ENCODE peak calls at places on chromosomes 5 and 9, in ten cellular contexts. One of them, this sample, is unnamed.
A peak's percentile ranks its signal among the peaks of the same experiment; 100 is the strongest.

GRCh38 chr5:170623576-170624181 is 119.9 kb downstream of the KCNIP1 start:
- DNase-seq in stimulated activated CD8-positive, alpha-beta memory T cell treated with anti-CD3 and anti-CD28 coated beads, Interleukin-15, amount 100 ng/mL, for 1 hour: no peak
- DNase-seq in GM20000: no peak
- DNase-seq in left kidney: peak; percentile 77
- DNase-seq in GM13977: peak; percentile 56
- DNase-seq in stimulated activated effector memory CD8-positive, alpha-beta T cell treated with anti-CD3 and anti-CD28 coated beads, Interleukin-12 subunit alpha, Interleukin-12 subunit beta, amount 100 ng/mL, for 72 hours: no peak
- DNase-seq in activated CD4-positive, alpha-beta T cell treated with anti-CD3 and anti-CD28 coated beads, Interleukin-2, amount 10 ng/mL, durations not matched to agents 24 days and 14 days: peak; percentile 69
- DNase-seq in astrocyte of the cerebellum: peak; percentile 52
- DNase-seq in T-cell: no peak
- DNase-seq in NCI-H345: peak; percentile 34
- DNase-seq in this sample: peak; percentile 88

GRCh38 chr5:62538017-62538942 is 40.3 kb upstream of the LRRC70 start:
- DNase-seq in stimulated activated CD8-positive, alpha-beta memory T cell treated with anti-CD3 and anti-CD28 coated beads, Interleukin-15, amount 100 ng/mL, for 1 hour: no peak
- DNase-seq in stimulated activated effector memory CD8-positive, alpha-beta T cell treated with anti-CD3 and anti-CD28 coated beads, Interleukin-12 subunit alpha, Interleukin-12 subunit beta, amount 100 ng/mL, for 72 hours: no peak
- DNase-seq in NCI-H345: no peak
- DNase-seq in left kidney: no peak
- DNase-seq in astrocyte of the cerebellum: peak; percentile 2
- DNase-seq in GM20000: no peak
- DNase-seq in T-cell: no peak
- DNase-seq in GM13977: no peak
- DNase-seq in activated CD4-positive, alpha-beta T cell treated with anti-CD3 and anti-CD28 coated beads, Interleukin-2, amount 10 ng/mL, durations not matched to agents 24 days and 14 days: no peak
- DNase-seq in this sample: peak; percentile 43

GRCh38 chr5:118923295-118924005 is 64.9 kb downstream of the DTWD2 start:
- DNase-seq in left kidney: no peak
- DNase-seq in astrocyte of the cerebellum: no peak
- DNase-seq in activated CD4-positive, alpha-beta T cell treated with anti-CD3 and anti-CD28 coated beads, Interleukin-2, amount 10 ng/mL, durations not matched to agents 24 days and 14 days: no peak
- DNase-seq in NCI-H345: no peak
- DNase-seq in GM13977: no peak
- DNase-seq in T-cell: no peak
- DNase-seq in GM20000: no peak
- DNase-seq in stimulated activated effector memory CD8-positive, alpha-beta T cell treated with anti-CD3 and anti-CD28 coated beads, Interleukin-12 subunit alpha, Interleukin-12 subunit beta, amount 100 ng/mL, for 72 hours: no peak
- DNase-seq in stimulated activated CD8-positive, alpha-beta memory T cell treated with anti-CD3 and anti-CD28 coated beads, Interleukin-15, amount 100 ng/mL, for 1 hour: no peak
- DNase-seq in this sample: no peak

GRCh38 chr9:34636791-34637355 is 714 bp downstream of the SIGMAR1 start:
- DNase-seq in stimulated activated CD8-positive, alpha-beta memory T cell treated with anti-CD3 and anti-CD28 coated beads, Interleukin-15, amount 100 ng/mL, for 1 hour: no peak
- DNase-seq in activated CD4-positive, alpha-beta T cell treated with anti-CD3 and anti-CD28 coated beads, Interleukin-2, amount 10 ng/mL, durations not matched to agents 24 days and 14 days: no peak
- DNase-seq in stimulated activated effector memory CD8-positive, alpha-beta T cell treated with anti-CD3 and anti-CD28 coated beads, Interleukin-12 subunit alpha, Interleukin-12 subunit beta, amount 100 ng/mL, for 72 hours: peak; percentile 68
- DNase-seq in left kidney: no peak
- DNase-seq in GM13977: no peak
- DNase-seq in NCI-H345: no peak
- DNase-seq in T-cell: no peak
- DNase-seq in GM20000: no peak
- DNase-seq in astrocyte of the cerebellum: no peak
- DNase-seq in this sample: peak; percentile 62

GRCh38 chr9:110125763-110126351 is 82.1 kb downstream of the C9orf152 start:
- DNase-seq in GM20000: no peak
- DNase-seq in stimulated activated effector memory CD8-positive, alpha-beta T cell treated with anti-CD3 and anti-CD28 coated beads, Interleukin-12 subunit alpha, Interleukin-12 subunit beta, amount 100 ng/mL, for 72 hours: no peak
- DNase-seq in T-cell: no peak
- DNase-seq in stimulated activated CD8-positive, alpha-beta memory T cell treated with anti-CD3 and anti-CD28 coated beads, Interleukin-15, amount 100 ng/mL, for 1 hour: no peak
- DNase-seq in left kidney: no peak
- DNase-seq in astrocyte of the cerebellum: no peak
- DNase-seq in NCI-H345: no peak
- DNase-seq in activated CD4-positive, alpha-beta T cell treated with anti-CD3 and anti-CD28 coated beads, Interleukin-2, amount 10 ng/mL, durations not matched to agents 24 days and 14 days: peak; percentile 59
- DNase-seq in GM13977: no peak
- DNase-seq in this sample: no peak

GRCh38 chr5:135193213-135194125 is 159.4 kb upstream of the PITX1 start:
- DNase-seq in T-cell: no peak
- DNase-seq in GM13977: no peak
- DNase-seq in astrocyte of the cerebellum: no peak
- DNase-seq in GM20000: no peak
- DNase-seq in left kidney: no peak
- DNase-seq in NCI-H345: no peak
- DNase-seq in activated CD4-positive, alpha-beta T cell treated with anti-CD3 and anti-CD28 coated beads, Interleukin-2, amount 10 ng/mL, durations not matched to agents 24 days and 14 days: no peak
- DNase-seq in stimulated activated effector memory CD8-positive, alpha-beta T cell treated with anti-CD3 and anti-CD28 coated beads, Interleukin-12 subunit alpha, Interleukin-12 subunit beta, amount 100 ng/mL, for 72 hours: no peak
- DNase-seq in stimulated activated CD8-positive, alpha-beta memory T cell treated with anti-CD3 and anti-CD28 coated beads, Interleukin-15, amount 100 ng/mL, for 1 hour: no peak
- DNase-seq in this sample: no peak

GRCh38 chr9:38153152-38153909 is 84.3 kb upstream of the SHB start:
- DNase-seq in GM13977: no peak
- DNase-seq in astrocyte of the cerebellum: no peak
- DNase-seq in GM20000: no peak
- DNase-seq in NCI-H345: no peak
- DNase-seq in T-cell: no peak
- DNase-seq in left kidney: no peak
- DNase-seq in activated CD4-positive, alpha-beta T cell treated with anti-CD3 and anti-CD28 coated beads, Interleukin-2, amount 10 ng/mL, durations not matched to agents 24 days and 14 days: no peak
- DNase-seq in stimulated activated effector memory CD8-positive, alpha-beta T cell treated with anti-CD3 and anti-CD28 coated beads, Interleukin-12 subunit alpha, Interleukin-12 subunit beta, amount 100 ng/mL, for 72 hours: no peak
- DNase-seq in stimulated activated CD8-positive, alpha-beta memory T cell treated with anti-CD3 and anti-CD28 coated beads, Interleukin-15, amount 100 ng/mL, for 1 hour: no peak
- DNase-seq in this sample: no peak

GRCh38 chr9:8832956-8833355 is 1033.4 kb upstream of the DMAC1 start:
- DNase-seq in T-cell: no peak
- DNase-seq in NCI-H345: no peak
- DNase-seq in stimulated activated CD8-positive, alpha-beta memory T cell treated with anti-CD3 and anti-CD28 coated beads, Interleukin-15, amount 100 ng/mL, for 1 hour: no peak
- DNase-seq in GM13977: no peak
- DNase-seq in left kidney: no peak
- DNase-seq in astrocyte of the cerebellum: no peak
- DNase-seq in activated CD4-positive, alpha-beta T cell treated with anti-CD3 and anti-CD28 coated beads, Interleukin-2, amount 10 ng/mL, durations not matched to agents 24 days and 14 days: no peak
- DNase-seq in stimulated activated effector memory CD8-positive, alpha-beta T cell treated with anti-CD3 and anti-CD28 coated beads, Interleukin-12 subunit alpha, Interleukin-12 subunit beta, amount 100 ng/mL, for 72 hours: no peak
- DNase-seq in GM20000: no peak
- DNase-seq in this sample: no peak

GRCh38 chr5:118791986-118792734 is 196.2 kb downstream of the DTWD2 start:
- DNase-seq in GM20000: peak; percentile 49
- DNase-seq in left kidney: peak; percentile 84
- DNase-seq in stimulated activated effector memory CD8-positive, alpha-beta T cell treated with anti-CD3 and anti-CD28 coated beads, Interleukin-12 subunit alpha, Interleukin-12 subunit beta, amount 100 ng/mL, for 72 hours: no peak
- DNase-seq in astrocyte of the cerebellum: peak; percentile 71
- DNase-seq in stimulated activated CD8-positive, alpha-beta memory T cell treated with anti-CD3 and anti-CD28 coated beads, Interleukin-15, amount 100 ng/mL, for 1 hour: no peak
- DNase-seq in NCI-H345: peak; percentile 29
- DNase-seq in T-cell: no peak
- DNase-seq in activated CD4-positive, alpha-beta T cell treated with anti-CD3 and anti-CD28 coated beads, Interleukin-2, amount 10 ng/mL, durations not matched to agents 24 days and 14 days: peak; percentile 69
- DNase-seq in GM13977: peak; percentile 42
- DNase-seq in this sample: peak; percentile 74

GRCh38 chr5:662751-663435 is 30.3 kb downstream of the TPPP start:
- DNase-seq in activated CD4-positive, alpha-beta T cell treated with anti-CD3 and anti-CD28 coated beads, Interleukin-2, amount 10 ng/mL, durations not matched to agents 24 days and 14 days: no peak
- DNase-seq in GM20000: no peak
- DNase-seq in GM13977: no peak
- DNase-seq in T-cell: no peak
- DNase-seq in astrocyte of the cerebellum: no peak
- DNase-seq in NCI-H345: no peak
- DNase-seq in left kidney: no peak
- DNase-seq in stimulated activated CD8-positive, alpha-beta memory T cell treated with anti-CD3 and anti-CD28 coated beads, Interleukin-15, amount 100 ng/mL, for 1 hour: no peak
- DNase-seq in stimulated activated effector memory CD8-positive, alpha-beta T cell treated with anti-CD3 and anti-CD28 coated beads, Interleukin-12 subunit alpha, Interleukin-12 subunit beta, amount 100 ng/mL, for 72 hours: no peak
- DNase-seq in this sample: no peak

GRCh38 chr5:93162201-93162654 is 418.8 kb downstream of the NR2F1-AS1 start:
- DNase-seq in left kidney: peak; percentile 37
- DNase-seq in stimulated activated CD8-positive, alpha-beta memory T cell treated with anti-CD3 and anti-CD28 coated beads, Interleukin-15, amount 100 ng/mL, for 1 hour: no peak
- DNase-seq in GM13977: no peak
- DNase-seq in stimulated activated effector memory CD8-positive, alpha-beta T cell treated with anti-CD3 and anti-CD28 coated beads, Interleukin-12 subunit alpha, Interleukin-12 subunit beta, amount 100 ng/mL, for 72 hours: no peak
- DNase-seq in NCI-H345: no peak
- DNase-seq in GM20000: no peak
- DNase-seq in astrocyte of the cerebellum: no peak
- DNase-seq in T-cell: no peak
- DNase-seq in activated CD4-positive, alpha-beta T cell treated with anti-CD3 and anti-CD28 coated beads, Interleukin-2, amount 10 ng/mL, durations not matched to agents 24 days and 14 days: no peak
- DNase-seq in this sample: no peak

GRCh38 chr9:129435272-129435671 is 185.6 kb downstream of the C9orf50 start:
- DNase-seq in GM20000: no peak
- DNase-seq in stimulated activated CD8-positive, alpha-beta memory T cell treated with anti-CD3 and anti-CD28 coated beads, Interleukin-15, amount 100 ng/mL, for 1 hour: no peak
- DNase-seq in astrocyte of the cerebellum: no peak
- DNase-seq in GM13977: no peak
- DNase-seq in T-cell: no peak
- DNase-seq in activated CD4-positive, alpha-beta T cell treated with anti-CD3 and anti-CD28 coated beads, Interleukin-2, amount 10 ng/mL, durations not matched to agents 24 days and 14 days: no peak
- DNase-seq in left kidney: no peak
- DNase-seq in stimulated activated effector memory CD8-positive, alpha-beta T cell treated with anti-CD3 and anti-CD28 coated beads, Interleukin-12 subunit alpha, Interleukin-12 subunit beta, amount 100 ng/mL, for 72 hours: no peak
- DNase-seq in NCI-H345: no peak
- DNase-seq in this sample: no peak

GRCh38 chr9:7174884-7175283 is 417.1 kb downstream of the KDM4C start:
- DNase-seq in astrocyte of the cerebellum: no peak
- DNase-seq in NCI-H345: no peak
- DNase-seq in T-cell: no peak
- DNase-seq in stimulated activated CD8-positive, alpha-beta memory T cell treated with anti-CD3 and anti-CD28 coated beads, Interleukin-15, amount 100 ng/mL, for 1 hour: no peak
- DNase-seq in left kidney: no peak
- DNase-seq in GM20000: no peak
- DNase-seq in activated CD4-positive, alpha-beta T cell treated with anti-CD3 and anti-CD28 coated beads, Interleukin-2, amount 10 ng/mL, durations not matched to agents 24 days and 14 days: no peak
- DNase-seq in GM13977: no peak
- DNase-seq in stimulated activated effector memory CD8-positive, alpha-beta T cell treated with anti-CD3 and anti-CD28 coated beads, Interleukin-12 subunit alpha, Interleukin-12 subunit beta, amount 100 ng/mL, for 72 hours: no peak
- DNase-seq in this sample: no peak

GRCh38 chr5:1312206-1312605 is 17.3 kb upstream of the TERT start:
- DNase-seq in GM20000: no peak
- DNase-seq in stimulated activated CD8-positive, alpha-beta memory T cell treated with anti-CD3 and anti-CD28 coated beads, Interleukin-15, amount 100 ng/mL, for 1 hour: peak; percentile 15
- DNase-seq in GM13977: no peak
- DNase-seq in NCI-H345: no peak
- DNase-seq in activated CD4-positive, alpha-beta T cell treated with anti-CD3 and anti-CD28 coated beads, Interleukin-2, amount 10 ng/mL, durations not matched to agents 24 days and 14 days: peak; percentile 69
- DNase-seq in astrocyte of the cerebellum: no peak
- DNase-seq in stimulated activated effector memory CD8-positive, alpha-beta T cell treated with anti-CD3 and anti-CD28 coated beads, Interleukin-12 subunit alpha, Interleukin-12 subunit beta, amount 100 ng/mL, for 72 hours: no peak
- DNase-seq in left kidney: no peak
- DNase-seq in T-cell: peak; percentile 33
- DNase-seq in this sample: no peak

GRCh38 chr5:112529525-112529924 is 110.4 kb upstream of the EPB41L4A start:
- DNase-seq in GM20000: peak; percentile 23
- DNase-seq in left kidney: peak; percentile 28
- DNase-seq in stimulated activated effector memory CD8-positive, alpha-beta T cell treated with anti-CD3 and anti-CD28 coated beads, Interleukin-12 subunit alpha, Interleukin-12 subunit beta, amount 100 ng/mL, for 72 hours: no peak
- DNase-seq in astrocyte of the cerebellum: no peak
- DNase-seq in activated CD4-positive, alpha-beta T cell treated with anti-CD3 and anti-CD28 coated beads, Interleukin-2, amount 10 ng/mL, durations not matched to agents 24 days and 14 days: no peak
- DNase-seq in stimulated activated CD8-positive, alpha-beta memory T cell treated with anti-CD3 and anti-CD28 coated beads, Interleukin-15, amount 100 ng/mL, for 1 hour: no peak
- DNase-seq in T-cell: no peak
- DNase-seq in GM13977: no peak
- DNase-seq in NCI-H345: no peak
- DNase-seq in this sample: peak; percentile 63

GRCh38 chr9:34876096-34876495 is 82.0 kb upstream of the PHF24 start:
- DNase-seq in activated CD4-positive, alpha-beta T cell treated with anti-CD3 and anti-CD28 coated beads, Interleukin-2, amount 10 ng/mL, durations not matched to agents 24 days and 14 days: no peak
- DNase-seq in stimulated activated effector memory CD8-positive, alpha-beta T cell treated with anti-CD3 and anti-CD28 coated beads, Interleukin-12 subunit alpha, Interleukin-12 subunit beta, amount 100 ng/mL, for 72 hours: no peak
- DNase-seq in GM13977: no peak
- DNase-seq in astrocyte of the cerebellum: no peak
- DNase-seq in stimulated activated CD8-positive, alpha-beta memory T cell treated with anti-CD3 and anti-CD28 coated beads, Interleukin-15, amount 100 ng/mL, for 1 hour: no peak
- DNase-seq in NCI-H345: no peak
- DNase-seq in left kidney: no peak
- DNase-seq in GM20000: no peak
- DNase-seq in T-cell: no peak
- DNase-seq in this sample: no peak

This sample was measured in Karpas-422.